ENCODE peak calls at places on chromosomes 7 and 10, in six cellular contexts. A is HCEC 1CT, R is HTR-8/SVneo, L is cardiac fibroblast, Z is HEK293T, J is T-helper 1 cell. F is an unnamed sample.
A peak's percentile ranks its signal among the peaks of the same experiment; 100 is the strongest.

GRCh38 chr10:87817291-87817872 is 644 bp downstream of the ATAD1 start:
- DNase-seq in A (no peak), R (no peak), L (no peak), Z (no peak), J (no peak), F (peak; percentile 9)

GRCh38 chr10:75034131-75034512 is 77.3 kb upstream of the SAMD8 start:
- DNase-seq in A (no peak), R (no peak), L (peak; percentile 22), Z (no peak), J (no peak), F (no peak)

GRCh38 chr7:98305951-98306535 is 24.6 kb downstream of the BRI3 start:
- DNase-seq in A (no peak), R (no peak), L (no peak), Z (no peak), J (no peak), F (no peak)

GRCh38 chr10:70762441-70763177 is 22.6 kb downstream of the TBATA start:
- DNase-seq in A (no peak), R (no peak), L (no peak), Z (no peak), J (no peak), F (no peak)

GRCh38 chr7:67359900-67360299 is 363.3 kb downstream of the TYW1 start:
- DNase-seq in A (no peak), R (no peak), L (no peak), Z (no peak), J (no peak), F (no peak)

GRCh38 chr7:74615933-74616780 is 41.4 kb upstream of the GTF2I start:
- DNase-seq in A (no peak), R (no peak), L (no peak), Z (no peak), J (no peak), F (no peak)

GRCh38 chr10:112218960-112219359 is 35.4 kb upstream of the GPAM start:
- DNase-seq in A (no peak), R (no peak), L (no peak), Z (no peak), J (no peak), F (no peak)

GRCh38 chr10:129372168-129372567 is 94.9 kb upstream of the MGMT start:
- DNase-seq in A (no peak), R (no peak), L (no peak), Z (no peak), J (no peak), F (no peak)

GRCh38 chr10:123974406-123974805 is 82.8 kb upstream of the CPXM2 start:
- DNase-seq in A (peak; percentile 10), R (no peak), L (peak; percentile 56), Z (peak; percentile 68), J (no peak), F (peak; percentile 74)

GRCh38 chr10:106242301-106242700 is 922.2 kb downstream of the SORCS1 start:
- DNase-seq in A (no peak), R (no peak), L (peak; percentile 40), Z (no peak), J (no peak), F (no peak)

GRCh38 chr7:73650524-73650923 is 17.1 kb upstream of the VPS37D start:
- DNase-seq in A (no peak), R (no peak), L (no peak), Z (no peak), J (no peak), F (no peak)

GRCh38 chr7:2517678-2518077 is 1.9 kb upstream of the LFNG start:
- DNase-seq in A (no peak), R (no peak), L (no peak), Z (no peak), J (no peak), F (no peak)

GRCh38 chr7:117505238-117505637 is 25.4 kb downstream of the CFTR start:
- DNase-seq in A (no peak), R (no peak), L (no peak), Z (no peak), J (no peak), F (no peak)